ENCODE peak calls at places on chromosomes 6 and 20, in six cellular contexts. One of them, this sample, is unnamed.

GRCh38 chr20:48215536-48215935 is 430.3 kb upstream of the SULF2 start:
- DNase-seq in K562: no peak
- DNase-seq in HepG2: no peak
- DNase-seq in GM12891: no peak
- DNase-seq in GM12878: no peak
- DNase-seq in H1: no peak
- DNase-seq in this sample: no peak

GRCh38 chr6:106591111-106591825 is 38.0 kb downstream of the RTN4IP1 start:
- DNase-seq in GM12878: no peak
- DNase-seq in GM12891: no peak
- DNase-seq in H1: no peak
- DNase-seq in K562: no peak
- DNase-seq in HepG2: peak; percentile 15
- DNase-seq in this sample: no peak

GRCh38 chr6:1762203-1762602 is 152.5 kb downstream of the FOXC1 start:
- DNase-seq in K562: no peak
- DNase-seq in GM12891: no peak
- DNase-seq in HepG2: no peak
- DNase-seq in H1: no peak
- DNase-seq in GM12878: no peak
- DNase-seq in this sample: no peak

GRCh38 chr6:38517005-38517404 is 122.7 kb downstream of the BTBD9 start:
- DNase-seq in HepG2: peak; percentile 36
- DNase-seq in GM12878: no peak
- DNase-seq in H1: no peak
- DNase-seq in GM12891: no peak
- DNase-seq in K562: no peak
- DNase-seq in this sample: no peak

GRCh38 chr20:25008388-25009217 is 16.1 kb upstream of the APMAP start:
- DNase-seq in H1: no peak
- DNase-seq in GM12891: no peak
- DNase-seq in HepG2: no peak
- DNase-seq in K562: no peak
- DNase-seq in GM12878: no peak
- DNase-seq in this sample: no peak

GRCh38 chr6:106557837-106558236 is 71.5 kb downstream of the RTN4IP1 start:
- DNase-seq in K562: no peak
- DNase-seq in H1: no peak
- DNase-seq in GM12878: no peak
- DNase-seq in HepG2: peak; percentile 74
- DNase-seq in GM12891: no peak
- DNase-seq in this sample: no peak

GRCh38 chr20:19531446-19531845 is 226.6 kb upstream of the RIN2 start:
- DNase-seq in K562: no peak
- DNase-seq in HepG2: no peak
- DNase-seq in GM12878: no peak
- DNase-seq in H1: no peak
- DNase-seq in GM12891: no peak
- DNase-seq in this sample: no peak

GRCh38 chr20:1997483-1998192 is 3.8 kb upstream of the PDYN start:
- DNase-seq in GM12891: no peak
- DNase-seq in GM12878: no peak
- DNase-seq in K562: no peak
- DNase-seq in H1: no peak
- DNase-seq in HepG2: no peak
- DNase-seq in this sample: no peak

GRCh38 chr20:44091026-44091425 is 96.0 kb downstream of the JPH2 start:
- DNase-seq in GM12878: no peak
- DNase-seq in K562: no peak
- DNase-seq in H1: no peak
- DNase-seq in GM12891: no peak
- DNase-seq in HepG2: no peak
- DNase-seq in this sample: no peak

GRCh38 chr20:44092551-44093248 is 94.3 kb downstream of the JPH2 start:
- DNase-seq in H1: no peak
- DNase-seq in GM12891: no peak
- DNase-seq in GM12878: no peak
- DNase-seq in HepG2: peak; percentile 27
- DNase-seq in K562: no peak
- DNase-seq in this sample: no peak

GRCh38 chr20:44087857-44088120 is 99.2 kb downstream of the JPH2 start:
- DNase-seq in GM12878: no peak
- DNase-seq in K562: no peak
- DNase-seq in H1: no peak
- DNase-seq in HepG2: no peak
- DNase-seq in GM12891: no peak
- DNase-seq in this sample: no peak

GRCh38 chr20:44087051-44087856 is 99.7 kb downstream of the JPH2 start:
- DNase-seq in HepG2: no peak
- DNase-seq in GM12891: no peak
- DNase-seq in K562: no peak
- DNase-seq in GM12878: no peak
- DNase-seq in H1: no peak
- DNase-seq in this sample: no peak

DNA sequence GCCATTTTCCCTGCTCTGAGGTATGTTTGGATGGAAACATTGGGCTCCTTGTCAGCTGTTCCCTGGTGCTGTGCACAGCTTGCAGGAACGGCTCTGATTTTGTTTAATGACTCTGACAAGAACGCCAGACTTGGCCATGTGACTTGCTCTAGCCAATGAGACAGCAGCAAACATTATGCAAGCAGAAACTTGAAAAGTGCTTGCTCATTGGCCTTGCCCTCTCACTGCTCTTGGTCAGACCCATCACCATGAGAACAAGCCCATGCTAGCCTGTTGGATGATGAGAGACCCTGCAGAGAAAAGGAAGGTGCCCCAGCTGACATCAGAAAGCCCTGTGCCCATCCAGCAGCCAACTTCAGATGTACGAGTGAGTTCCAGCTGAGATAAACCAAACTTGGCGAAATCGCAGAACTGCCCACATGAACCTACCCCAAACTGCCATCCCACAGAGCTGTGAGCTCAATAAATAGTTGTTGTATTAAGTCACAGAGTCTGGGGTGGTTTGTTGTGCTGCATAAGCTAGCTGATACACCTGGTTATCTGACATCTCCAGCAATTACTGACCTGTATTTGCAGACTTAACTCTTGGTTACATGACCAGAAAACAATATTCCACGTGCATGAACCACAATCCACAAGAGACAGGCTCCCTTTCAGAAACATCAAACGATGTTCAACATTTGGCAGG is 96.9 kb downstream of the JPH2 start:
- DNase-seq in K562: peak; percentile 62
- DNase-seq in HepG2: peak; percentile 25
- DNase-seq in GM12878: peak; percentile 57
- DNase-seq in H1: no peak
- DNase-seq in GM12891: no peak
- DNase-seq in this sample: no peak
- TF ChIP-seq POLR2A in K562: no peak
- TF ChIP-seq POLR2A in HepG2: no peak
- TF ChIP-seq POLR2A in GM12878: no peak
- TF ChIP-seq POLR2A in H1: no peak
- TF ChIP-seq POLR2A in GM12891: no peak
- TF ChIP-seq POLR2A in this sample: no peak

DNA sequence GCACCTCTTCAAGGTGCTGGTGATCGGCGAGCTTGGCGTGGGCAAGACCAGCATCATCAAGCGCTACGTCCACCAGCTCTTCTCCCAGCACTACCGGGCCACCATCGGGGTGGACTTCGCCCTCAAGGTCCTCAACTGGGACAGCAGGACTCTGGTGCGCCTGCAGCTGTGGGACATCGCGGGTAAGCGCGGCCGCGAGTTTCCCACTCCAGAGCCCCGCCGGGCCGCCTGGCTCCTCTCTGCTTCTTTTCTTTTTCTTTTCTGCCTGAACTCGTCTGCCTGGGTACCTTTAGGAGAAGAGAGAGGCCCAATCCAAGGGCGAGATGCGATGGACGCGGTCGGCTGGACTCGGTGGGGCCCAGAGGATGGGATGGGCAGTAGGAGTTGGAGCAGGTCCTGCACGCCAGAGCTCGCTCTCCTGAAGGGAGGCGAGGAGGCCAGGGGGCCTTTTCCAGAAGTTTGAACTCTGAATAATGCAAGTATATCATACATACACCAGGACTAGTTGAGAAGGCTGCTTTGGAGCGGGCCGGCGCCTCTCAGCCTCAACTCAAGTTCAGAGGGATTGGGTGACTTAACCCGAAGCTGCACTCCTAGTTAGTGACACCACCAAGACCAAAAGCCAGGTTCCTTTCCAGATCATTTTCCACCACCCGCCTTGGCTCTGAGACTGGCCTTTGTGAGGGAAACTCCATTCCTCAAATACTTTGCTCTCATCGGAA is 468 bp downstream of the RAB32 start:
- DNase-seq in H1: peak; percentile 65
- DNase-seq in GM12878: no peak
- DNase-seq in HepG2: peak; percentile 74
- DNase-seq in K562: no peak
- DNase-seq in GM12891: no peak
- DNase-seq in this sample: no peak
- TF ChIP-seq TAF1 in H1: peak; percentile 31
- TF ChIP-seq TAF1 in GM12878: no peak
- TF ChIP-seq TAF1 in HepG2: peak; percentile 73
- TF ChIP-seq TAF1 in K562: no peak
- TF ChIP-seq TAF1 in GM12891: no peak
- TF ChIP-seq TAF1 in this sample: no peak

GRCh38 chr6:21666788-21667681 is 73.5 kb downstream of the SOX4 start:
- DNase-seq in H1: peak; percentile 67
- DNase-seq in HepG2: no peak
- DNase-seq in K562: no peak
- DNase-seq in GM12878: no peak
- DNase-seq in GM12891: no peak
- DNase-seq in this sample: no peak

GRCh38 chr6:21665101-21665435 is 71.5 kb downstream of the SOX4 start:
- DNase-seq in GM12891: no peak
- DNase-seq in HepG2: no peak
- DNase-seq in GM12878: no peak
- DNase-seq in H1: no peak
- DNase-seq in K562: no peak
- DNase-seq in this sample: no peak

GRCh38 chr6:21665436-21666199 is 72.1 kb downstream of the SOX4 start:
- DNase-seq in H1: peak; percentile 87
- DNase-seq in GM12891: no peak
- DNase-seq in K562: no peak
- DNase-seq in HepG2: no peak
- DNase-seq in GM12878: no peak
- DNase-seq in this sample: no peak

GRCh38 chr6:21666200-21666671 is 72.7 kb downstream of the SOX4 start:
- DNase-seq in GM12878: no peak
- DNase-seq in GM12891: no peak
- DNase-seq in H1: peak; percentile 84
- DNase-seq in K562: no peak
- DNase-seq in HepG2: no peak
- DNase-seq in this sample: no peak

DNA sequence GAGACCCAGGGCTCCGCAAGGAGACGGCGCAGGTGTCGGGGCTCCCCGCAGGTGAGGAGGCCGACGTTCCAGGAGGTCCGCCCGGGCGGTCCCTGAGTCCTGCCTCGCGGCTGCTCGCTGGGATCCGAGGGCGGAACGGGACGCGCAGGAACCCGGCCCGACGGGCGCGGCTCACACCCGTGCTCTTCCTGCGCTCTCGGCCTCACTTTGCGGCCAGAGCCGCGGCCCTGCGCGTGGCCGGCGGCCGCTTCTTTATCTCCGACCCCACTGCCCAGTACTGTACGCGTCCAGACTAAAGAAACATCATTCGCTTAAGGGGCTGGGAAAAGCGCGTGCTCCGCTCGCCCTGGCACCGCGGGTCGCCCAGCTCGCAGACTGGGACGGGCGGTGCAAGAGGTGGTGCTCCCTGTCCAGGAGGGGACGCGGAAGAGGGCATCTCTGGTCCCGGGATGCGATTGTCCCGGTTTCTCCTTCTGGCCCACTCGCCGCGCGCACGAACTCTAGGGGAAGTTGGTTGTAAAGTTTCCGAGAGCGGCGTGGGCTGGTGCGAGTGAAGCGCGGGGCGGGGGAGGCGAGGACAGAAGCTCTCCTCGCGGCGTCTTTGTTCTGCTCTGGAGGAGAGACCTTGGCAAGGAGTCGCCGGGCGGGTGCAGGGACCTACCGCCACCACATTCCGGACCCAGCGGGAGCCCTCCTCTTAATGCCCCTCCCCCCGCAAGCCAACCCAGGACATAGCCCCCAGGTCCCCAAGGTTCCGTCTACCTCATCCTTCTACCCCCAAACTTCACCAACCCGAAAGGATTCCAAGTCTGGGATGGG is 70.9 kb downstream of the SOX4 start:
- DNase-seq in GM12878: no peak
- DNase-seq in K562: no peak
- DNase-seq in HepG2: no peak
- DNase-seq in H1: peak; percentile 79
- DNase-seq in GM12891: no peak
- DNase-seq in this sample: no peak
- TF ChIP-seq POLR2AphosphoS5 in GM12878: no peak
- TF ChIP-seq POLR2AphosphoS5 in K562: no peak
- TF ChIP-seq POLR2AphosphoS5 in HepG2: no peak
- TF ChIP-seq POLR2AphosphoS5 in H1: no peak
- TF ChIP-seq POLR2AphosphoS5 in GM12891: no peak
- TF ChIP-seq POLR2AphosphoS5 in this sample: no peak

GRCh38 chr6:98838027-98838426 is 3.7 kb downstream of the POU3F2 start:
- DNase-seq in GM12878: no peak
- DNase-seq in H1: no peak
- DNase-seq in K562: no peak
- DNase-seq in GM12891: no peak
- DNase-seq in HepG2: no peak
- DNase-seq in this sample: no peak

GRCh38 chr6:98834060-98835031 is at the start of gene POU3F2:
- DNase-seq in GM12891: peak; percentile 78
- DNase-seq in GM12878: no peak
- DNase-seq in HepG2: peak; percentile 57
- DNase-seq in K562: peak; percentile 97
- DNase-seq in H1: peak; percentile 88
- DNase-seq in this sample: peak; percentile 76

GRCh38 chr6:98836962-98837944 is 2.9 kb downstream of the POU3F2 start:
- DNase-seq in HepG2: peak; percentile 16
- DNase-seq in H1: no peak
- DNase-seq in K562: no peak
- DNase-seq in GM12891: no peak
- DNase-seq in GM12878: no peak
- DNase-seq in this sample: no peak

GRCh38 chr6:98835149-98836024 is 1.0 kb downstream of the POU3F2 start:
- DNase-seq in GM12878: no peak
- DNase-seq in K562: no peak
- DNase-seq in GM12891: no peak
- DNase-seq in H1: peak; percentile 73
- DNase-seq in HepG2: no peak
- DNase-seq in this sample: no peak

DNA sequence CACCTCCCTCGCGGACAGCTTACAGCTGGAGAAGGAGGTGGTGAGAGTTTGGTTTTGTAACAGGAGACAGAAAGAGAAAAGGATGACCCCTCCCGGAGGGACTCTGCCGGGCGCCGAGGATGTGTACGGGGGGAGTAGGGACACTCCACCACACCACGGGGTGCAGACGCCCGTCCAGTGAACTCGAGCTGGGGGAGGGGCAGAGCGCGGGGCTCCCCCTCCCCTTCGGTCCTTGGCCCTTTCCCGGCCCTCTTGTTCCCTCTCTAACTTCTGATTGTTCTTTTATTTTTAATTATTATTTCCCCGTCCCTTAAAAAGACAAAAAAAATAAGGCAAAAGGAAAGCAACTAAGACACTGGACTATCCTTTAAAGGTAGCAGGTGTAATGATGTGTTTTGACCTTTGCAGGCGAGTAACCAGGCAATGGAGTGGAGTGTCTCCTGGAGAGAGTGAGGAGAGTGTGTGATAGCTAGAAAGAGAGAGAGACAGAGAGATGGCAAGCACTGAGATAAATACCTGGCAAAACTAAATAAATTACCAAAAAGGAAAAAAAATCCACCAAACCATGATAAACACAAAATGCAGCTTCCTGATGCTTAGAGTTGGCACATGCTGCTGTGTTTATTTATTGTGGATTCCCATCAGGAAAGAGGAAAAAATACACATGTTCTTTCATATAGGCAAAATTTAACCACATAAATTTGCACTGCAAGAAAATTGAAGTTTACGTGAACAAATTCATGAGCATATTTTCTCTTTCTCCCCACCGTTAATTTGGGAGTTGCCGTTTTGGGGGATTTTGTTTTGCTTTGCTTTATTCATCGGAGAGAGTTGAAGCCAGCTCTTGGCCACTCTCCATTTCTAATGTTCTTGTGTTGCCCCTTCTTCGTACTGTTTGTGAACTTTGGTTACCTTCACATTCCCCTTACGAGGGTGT is 1.9 kb downstream of the POU3F2 start:
- DNase-seq in HepG2: no peak
- DNase-seq in K562: peak; percentile 42
- DNase-seq in GM12878: no peak
- DNase-seq in H1: peak; percentile 82
- DNase-seq in GM12891: no peak
- DNase-seq in this sample: no peak
- TF ChIP-seq POLR2A in HepG2: no peak
- TF ChIP-seq POLR2A in K562: no peak
- TF ChIP-seq POLR2A in GM12878: no peak
- TF ChIP-seq POLR2A in H1: no peak
- TF ChIP-seq POLR2A in GM12891: no peak
- TF ChIP-seq POLR2A in this sample: no peak

This sample was measured in GM12892.